ENCODE peak calls at places on chromosomes 5 and 9, in ten cellular contexts. S is pancreas; E is thyroid gland; F is AG04450; C is mucosa of descending colon; P is kidney epithelial cell; N is tibial nerve; Z is CD8-positive, alpha-beta T cell; J is A549; R is cardiac fibroblast. K is an unnamed sample.

GRCh38 chr5:11455505-11455904 is 448.7 kb downstream of the CTNND2 start:
- DNase-seq in S (no peak), E (no peak), F (no peak), C (no peak), P (no peak), N (no peak), Z (no peak), J (no peak), R (no peak), K (no peak)

GRCh38 chr9:36731576-36731975 is 158.9 kb downstream of the MELK start:
- DNase-seq in S (no peak), E (peak), F (peak), C (no peak), P (no peak), N (no peak), Z (no peak), J (no peak), R (peak), K (no peak)

GRCh38 chr9:7974335-7975005 is 174.9 kb upstream of the DMAC1 start:
- DNase-seq in S (peak), E (no peak), F (no peak), C (no peak), P (no peak), N (no peak), Z (no peak), J (no peak), R (no peak), K (no peak)

GRCh38 chr5:179276838-179277395 is 68.3 kb downstream of the ADAMTS2 start:
- DNase-seq in S (no peak), E (no peak), F (no peak), C (no peak), P (no peak), N (no peak), Z (no peak), J (no peak), R (no peak), K (no peak)

GRCh38 chr5:81750308-81751008 is 439 bp downstream of the SSBP2 start:
- DNase-seq in S (no peak), E (peak), F (no peak), C (no peak), P (no peak), N (no peak), Z (no peak), J (no peak), R (no peak), K (no peak)

GRCh38 chr9:91421022-91421765 is 2.4 kb downstream of the NFIL3 start:
- DNase-seq in S (peak), E (peak), F (no peak), C (peak), P (no peak), N (no peak), Z (no peak), J (no peak), R (peak), K (peak)

GRCh38 chr5:124604419-124604818 is 142.0 kb downstream of the ZNF608 start:
- DNase-seq in S (no peak), E (no peak), F (no peak), C (no peak), P (no peak), N (no peak), Z (no peak), J (no peak), R (no peak), K (no peak)

GRCh38 chr5:32329395-32329834 is 16.7 kb upstream of the MTMR12 start:
- DNase-seq in S (peak), E (peak), F (no peak), C (peak), P (no peak), N (peak), Z (peak), J (peak), R (peak), K (peak)

GRCh38 chr9:131008909-131009618 is at the start of gene LAMC3:
- DNase-seq in S (no peak), E (no peak), F (no peak), C (no peak), P (no peak), N (no peak), Z (no peak), J (peak), R (no peak), K (no peak)
- H3K4me3 ChIP-seq in S (no peak), E (no peak), F (peak), C (no peak), P (no peak), N (no peak), Z (no peak), J (peak), R (no peak), K (peak)

DNA sequence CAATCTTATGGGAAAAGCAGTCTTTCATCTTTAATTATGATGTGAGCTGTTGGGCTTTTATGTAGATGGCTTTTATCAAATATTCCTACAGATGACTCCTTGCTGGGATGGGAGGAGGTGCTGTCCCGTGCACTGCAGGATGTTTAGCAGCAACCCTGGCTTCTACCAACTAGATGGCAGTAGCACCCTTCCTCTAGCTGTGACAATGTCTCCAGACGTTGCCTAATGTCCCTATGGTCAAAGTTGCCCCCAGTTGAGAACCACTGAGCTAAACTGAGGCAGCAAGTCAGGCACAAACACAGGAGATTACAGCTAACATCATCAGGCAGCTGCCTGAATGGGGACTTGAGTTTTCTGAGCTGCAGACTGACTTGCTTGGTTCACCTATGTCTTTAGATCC is 401.9 kb upstream of the PDE4D start:
- DNase-seq in S (peak), E (peak), F (no peak), C (peak), P (no peak), N (no peak), Z (no peak), J (peak), R (peak), K (peak)
- TF ChIP-seq CTCF in S (no peak), E (no peak), F (peak), C (no peak), P (peak), N (no peak), Z (no peak), J (peak), R (peak), K (peak)

GRCh38 chr5:141040093-141040762 is 10.9 kb upstream of the PCDHB1 start:
- DNase-seq in S (peak), E (peak), F (no peak), C (no peak), P (no peak), N (peak), Z (no peak), J (peak), R (peak), K (no peak)
- H3K4me3 ChIP-seq in S (peak), E (no peak), F (no peak), C (no peak), P (no peak), N (peak), Z (no peak), J (peak), R (no peak), K (no peak)

GRCh38 chr5:132008163-132008473 is 3.3 kb downstream of the ACSL6 start:
- DNase-seq in S (no peak), E (no peak), F (no peak), C (no peak), P (no peak), N (no peak), Z (no peak), J (no peak), R (no peak), K (no peak)
- TF ChIP-seq CTCF in S (no peak), E (no peak), F (no peak), C (peak), P (no peak), N (no peak), Z (no peak), J (no peak), R (no peak), K (no peak)

K was measured in AG10803.